ENCODE peak calls at places on chromosomes 16 and 17, in nine cellular contexts. I, Z, H, D, P, T, U, O and Y are unnamed samples.

GRCh38 chr16:80580109-80580832 is 39.5 kb downstream of the DYNLRB2 start:
- DNase-seq in P (no peak), O (no peak), I (no peak), U (no peak), Z (peak), T (no peak), H (peak), D (peak), Y (no peak)

GRCh38 chr16:67945392-67945933 is 1.5 kb upstream of the LCAT start:
- DNase-seq in H (no peak), O (no peak), Z (no peak), D (no peak), I (no peak), T (no peak), P (no peak), U (no peak), Y (no peak)

GRCh38 chr17:64537488-64537887 is 30.7 kb downstream of the CEP95 start:
- DNase-seq in U (no peak), H (no peak), Z (no peak), D (peak), T (no peak), O (no peak), I (no peak), P (no peak), Y (no peak)

GRCh38 chr17:21239680-21240374 is 13.4 kb downstream of the NATD1 start:
- DNase-seq in Z (peak), D (peak), T (no peak), P (no peak), H (peak), I (no peak), U (no peak), O (no peak), Y (no peak)

GRCh38 chr17:77644181-77644972 is 314.1 kb upstream of the TNRC6C start:
- DNase-seq in U (no peak), P (no peak), H (no peak), T (no peak), Z (no peak), D (no peak), O (no peak), I (no peak), Y (no peak)

GRCh38 chr16:87819983-87820382 is 49.3 kb downstream of the SLC7A5 start:
- DNase-seq in P (no peak), D (no peak), T (no peak), O (no peak), I (no peak), U (no peak), Z (no peak), H (no peak), Y (no peak)

GRCh38 chr16:27600386-27600785 is 50.4 kb downstream of the KATNIP start:
- DNase-seq in T (no peak), U (no peak), Z (no peak), D (no peak), O (no peak), P (no peak), H (no peak), I (no peak), Y (no peak)

GRCh38 chr17:38750044-38750311 is 1.8 kb upstream of the PCGF2 start:
- DNase-seq in T (no peak), P (no peak), Z (no peak), O (no peak), D (no peak), U (no peak), H (no peak), I (no peak), Y (no peak)

GRCh38 chr17:81018044-81018802 is 16.7 kb upstream of the BAIAP2 start:
- DNase-seq in Z (peak), T (no peak), H (peak), D (peak), P (no peak), U (peak), O (no peak), I (no peak), Y (no peak)

GRCh38 chr16:63614421-63614820 is 1507.4 kb downstream of the CDH11 start:
- DNase-seq in D (peak), T (no peak), H (no peak), Z (peak), I (no peak), U (no peak), P (no peak), O (no peak), Y (no peak)

GRCh38 chr16:74608944-74609343 is 2.0 kb upstream of the GLG1 start:
- DNase-seq in P (no peak), Z (no peak), D (no peak), T (no peak), I (no peak), U (no peak), H (no peak), O (no peak), Y (no peak)

GRCh38 chr17:72575542-72576233 is 454.9 kb downstream of the SOX9 start:
- DNase-seq in D (no peak), T (no peak), H (no peak), U (no peak), Z (no peak), I (no peak), P (no peak), O (no peak), Y (no peak)

GRCh38 chr17:16512011-16512410 is 20.0 kb upstream of the LRRC75A start:
- DNase-seq in I (no peak), D (no peak), P (no peak), T (no peak), U (no peak), H (no peak), Z (peak), O (no peak), Y (no peak)

GRCh38 chr16:25045696-25046381 is 30.7 kb upstream of the ARHGAP17 start:
- DNase-seq in D (peak), P (no peak), U (no peak), O (no peak), T (peak), Z (peak), I (no peak), H (peak), Y (no peak)

GRCh38 chr16:79272141-79272577 is 328.4 kb downstream of the MAF start:
- DNase-seq in D (no peak), I (no peak), Z (no peak), U (peak), H (no peak), O (no peak), T (no peak), P (no peak), Y (no peak)

GRCh38 chr16:88508868-88509748 is 56.0 kb downstream of the ZFPM1 start:
- DNase-seq in U (no peak), I (no peak), T (no peak), O (no peak), P (no peak), H (no peak), Z (no peak), D (no peak), Y (no peak)

GRCh38 chr16:29862383-29862883 is 593 bp downstream of the CDIPT start:
- DNase-seq in T (no peak), U (no peak), Z (no peak), H (no peak), O (no peak), P (peak), D (peak), I (no peak), Y (no peak)

GRCh38 chr17:80365983-80366382 is 49.0 kb upstream of the ENDOV start:
- DNase-seq in O (no peak), H (no peak), U (no peak), D (no peak), I (no peak), Z (no peak), T (no peak), P (no peak), Y (no peak)

GRCh38 chr17:67080804-67081203 is 36.5 kb downstream of the CACNG1 start:
- DNase-seq in U (no peak), D (no peak), I (no peak), H (no peak), O (no peak), Z (no peak), T (no peak), P (no peak), Y (no peak)

GRCh38 chr16:64654137-64654652 is 467.7 kb downstream of the CDH11 start:
- DNase-seq in I (no peak), T (peak), O (no peak), P (no peak), H (peak), U (no peak), D (peak), Z (peak), Y (no peak)

GRCh38 chr17:79038545-79039135 is 14.7 kb downstream of the C1QTNF1 start:
- DNase-seq in O (no peak), H (peak), Z (peak), U (no peak), P (no peak), I (peak), T (peak), D (peak), Y (peak)

GRCh38 chr16:19523559-19524355 is at the start of gene CCP110:
- DNase-seq in D (peak), U (peak), H (peak), O (peak), T (peak), P (peak), I (peak), Z (peak), Y (peak)

GRCh38 chr17:1186214-1186820 is 6.5 kb upstream of the ABR start:
- DNase-seq in U (no peak), P (no peak), D (no peak), T (no peak), Z (peak), H (peak), I (no peak), O (no peak), Y (no peak)

GRCh38 chr16:27314161-27314723 is 468 bp downstream of the IL4R start:
- DNase-seq in O (no peak), Z (peak), I (peak), H (peak), D (peak), P (peak), T (peak), U (peak), Y (peak)

GRCh38 chr16:46858151-46858550 is 26.0 kb upstream of the GPT2 start:
- DNase-seq in T (no peak), Z (no peak), I (no peak), O (no peak), U (no peak), H (no peak), P (no peak), D (no peak), Y (no peak)

GRCh38 chr16:46854846-46855245 is 23.9 kb upstream of the C16orf87 start:
- DNase-seq in T (no peak), Z (no peak), P (no peak), O (no peak), H (no peak), D (no peak), I (no peak), U (no peak), Y (no peak)

GRCh38 chr16:46855389-46855788 is 24.4 kb upstream of the C16orf87 start:
- DNase-seq in U (no peak), H (no peak), O (no peak), I (no peak), D (no peak), Z (no peak), T (no peak), P (no peak), Y (no peak)

GRCh38 chr16:46859719-46860152 is 24.4 kb upstream of the GPT2 start:
- DNase-seq in O (no peak), D (peak), P (no peak), U (no peak), Z (peak), H (peak), T (no peak), I (peak), Y (peak)

GRCh38 chr16:46857261-46857962 is 26.4 kb upstream of the C16orf87 start:
- DNase-seq in H (peak), Z (peak), I (no peak), T (no peak), U (no peak), D (peak), P (no peak), O (no peak), Y (peak)
- TF ChIP-seq CTCF in H (peak), Z (peak), I (peak), T (peak), U (peak), D (peak), P (peak), O (peak), Y (peak)

GRCh38 chr16:13957197-13958078 is 37.5 kb downstream of the ERCC4 start:
- DNase-seq in H (peak), U (peak), T (peak), I (peak), Z (peak), D (peak), O (no peak), P (peak), Y (peak)
- H3K4me3 ChIP-seq in H (peak), U (peak), T (peak), I (peak), Z (peak), D (peak), O (peak), P (peak), Y (peak)

GRCh38 chr16:17343028-17343427 is 127.7 kb downstream of the XYLT1 start:
- DNase-seq in I (no peak), U (no peak), Z (no peak), T (no peak), P (no peak), D (no peak), O (no peak), H (no peak), Y (no peak)
- TF ChIP-seq CTCF in I (no peak), U (no peak), Z (no peak), T (no peak), P (no peak), D (no peak), O (no peak), H (no peak), Y (no peak)

GRCh38 chr16:31073823-31074072 is 292 bp downstream of the ZNF668 start:
- DNase-seq in D (no peak), T (no peak), I (no peak), P (no peak), Z (no peak), U (no peak), O (no peak), H (no peak), Y (no peak)
- H3K4me3 ChIP-seq in D (peak), T (peak), I (peak), P (peak), Z (peak), U (peak), O (peak), H (peak), Y (peak)

DNA sequence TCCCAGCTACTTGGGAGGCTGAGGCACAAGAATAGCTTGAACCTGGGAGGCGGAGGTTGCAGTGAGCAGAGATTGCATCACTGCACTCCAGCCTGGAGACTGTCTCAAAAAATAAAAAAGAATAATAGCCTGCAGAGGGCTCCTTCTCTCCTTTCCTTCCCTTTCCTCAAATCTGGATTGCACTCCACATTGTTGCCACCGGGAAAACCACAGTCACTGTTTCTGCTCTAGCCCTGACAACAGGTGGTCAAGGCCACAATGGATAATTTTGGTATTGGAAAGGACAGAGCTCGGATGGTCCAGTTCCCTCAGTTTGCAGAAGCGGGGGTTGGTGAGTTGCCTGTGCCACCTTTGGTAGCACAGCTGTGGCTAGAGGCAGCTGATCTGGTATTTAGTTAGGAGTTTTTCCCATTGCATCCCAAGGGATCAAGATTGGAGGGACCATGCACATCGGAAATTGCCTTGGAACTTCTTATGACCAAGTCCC is 44.7 kb upstream of the PRSS54 start:
- DNase-seq in H (peak), T (no peak), O (no peak), I (no peak), D (peak), Z (peak), P (peak), U (no peak), Y (no peak)
- TF ChIP-seq CTCF in H (peak), T (peak), O (no peak), I (peak), D (peak), Z (peak), P (peak), U (no peak), Y (peak)

GRCh38 chr17:36722121-36722902 is 120.9 kb downstream of the MRM1 start:
- DNase-seq in U (peak), O (no peak), H (no peak), D (peak), Z (peak), T (no peak), P (peak), I (no peak), Y (no peak)
- H3K4me3 ChIP-seq in U (peak), O (peak), H (peak), D (peak), Z (peak), T (peak), P (peak), I (peak), Y (peak)

DNA sequence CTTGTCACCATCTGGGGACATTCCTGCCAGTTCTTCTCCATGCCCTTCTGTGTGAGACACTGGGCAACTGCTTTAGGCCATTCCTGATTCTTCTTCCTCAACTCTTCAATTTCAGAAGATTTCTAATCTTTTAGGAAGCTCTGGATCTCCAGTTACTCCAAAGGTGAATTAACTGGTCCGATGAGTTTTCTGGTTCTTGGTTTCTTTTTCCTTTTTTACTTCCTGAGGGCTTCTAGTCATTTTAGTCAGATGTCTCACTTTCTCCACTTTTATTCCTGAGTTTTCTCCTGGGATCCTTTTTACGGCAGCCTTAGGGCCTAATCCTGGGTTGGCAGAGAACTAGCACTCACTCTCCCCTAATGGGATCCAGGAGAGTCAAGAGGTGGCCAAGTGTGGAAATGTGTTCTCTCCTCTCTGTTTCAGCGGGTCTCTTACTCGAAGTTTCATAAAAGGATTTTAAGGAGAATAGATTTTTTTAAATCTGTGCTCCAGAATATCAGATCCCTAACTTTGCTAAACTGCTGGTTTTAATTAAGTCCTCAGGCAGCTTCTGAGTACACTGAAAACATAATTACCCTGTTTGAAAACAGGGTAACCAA is 107.6 kb downstream of the RMI2 start:
- DNase-seq in P (no peak), Z (no peak), U (no peak), T (no peak), O (no peak), H (no peak), D (no peak), I (no peak), Y (no peak)
- TF ChIP-seq CTCF in P (no peak), Z (no peak), U (no peak), T (no peak), O (no peak), H (no peak), D (no peak), I (no peak), Y (no peak)

GRCh38 chr17:58411408-58411894 is 5.9 kb downstream of the RNF43 start:
- DNase-seq in Z (no peak), H (no peak), I (no peak), T (no peak), O (no peak), U (no peak), P (no peak), D (peak), Y (no peak)

GRCh38 chr17:58412064-58412703 is 5.2 kb downstream of the RNF43 start:
- DNase-seq in I (no peak), T (no peak), O (no peak), D (no peak), U (no peak), H (no peak), Z (no peak), P (no peak), Y (no peak)

GRCh38 chr17:58414596-58414997 is 2.7 kb downstream of the RNF43 start:
- DNase-seq in O (no peak), T (no peak), D (no peak), H (no peak), U (no peak), Z (no peak), P (no peak), I (no peak), Y (no peak)

GRCh38 chr17:58413684-58414083 is 3.6 kb downstream of the RNF43 start:
- DNase-seq in P (no peak), I (no peak), H (no peak), Z (no peak), O (no peak), T (no peak), D (no peak), U (no peak), Y (no peak)

DNA sequence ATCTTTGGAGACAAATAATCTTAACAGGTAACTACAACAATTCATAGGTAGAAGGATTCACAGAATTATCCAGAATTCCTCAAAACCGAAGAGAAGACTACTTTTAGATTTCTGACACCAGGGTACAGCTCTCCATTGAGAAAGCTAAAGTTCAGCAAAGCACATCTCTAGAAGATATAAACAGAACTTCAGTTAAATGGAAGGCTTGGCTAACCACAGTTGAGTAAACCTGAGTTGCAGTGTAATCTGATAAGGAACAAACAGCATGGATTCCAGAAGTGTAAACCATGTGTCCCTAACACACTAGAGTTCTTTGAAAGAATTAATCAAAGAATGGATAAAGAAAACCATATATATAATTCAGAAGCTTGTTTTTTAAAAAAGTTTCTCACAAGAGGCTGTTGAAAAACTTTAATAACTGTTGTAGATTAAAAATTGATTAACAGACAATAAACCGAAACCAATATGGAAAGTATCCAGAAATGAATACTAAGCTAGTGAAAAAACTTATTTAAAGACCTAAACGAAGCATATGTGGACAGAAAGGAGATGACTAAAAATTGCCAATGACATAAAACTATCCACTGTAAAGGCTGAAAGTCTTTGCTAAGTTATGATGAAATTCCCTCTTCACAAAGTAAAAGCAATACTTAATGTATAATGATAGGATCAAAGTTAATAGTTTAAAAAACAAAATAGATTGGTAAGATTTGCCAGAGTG is 4.3 kb downstream of the RNF43 start:
- DNase-seq in Z (no peak), H (no peak), U (no peak), O (no peak), P (no peak), D (no peak), I (no peak), T (no peak), Y (no peak)
- H3K4me3 ChIP-seq in Z (no peak), H (no peak), U (peak), O (no peak), P (no peak), D (no peak), I (no peak), T (no peak), Y (peak)

GRCh38 chr16:50884066-50884860 is 142.4 kb downstream of the CYLD start:
- DNase-seq in H (no peak), O (peak), P (no peak), D (no peak), I (no peak), Z (no peak), U (no peak), T (no peak), Y (no peak)
- TF ChIP-seq CTCF in H (peak), O (no peak), P (no peak), D (peak), I (no peak), Z (peak), U (peak), T (peak), Y (peak)